ENCODE peak calls at places on chromosomes 6 and 20, in five cellular contexts. C is Peyer's patch, U is fibroblast of villous mesenchyme, T is neural progenitor cell, R is astrocyte of the spinal cord. F is an unnamed sample.
A peak's percentile ranks its signal among the peaks of the same experiment; 100 is the strongest.

GRCh38 chr6:53869964-53870363 is 75.2 kb downstream of the LRRC1 start:
- DNase-seq in R (peak; percentile 16), C (no peak), T (no peak), U (peak; percentile 20), F (no peak)

GRCh38 chr6:35893246-35893645 is 27.7 kb downstream of the SRPK1 start:
- DNase-seq in C (no peak), T (no peak), R (no peak), U (no peak), F (no peak)

GRCh38 chr6:107344981-107345380 is 114.4 kb downstream of the PDSS2 start:
- DNase-seq in U (no peak), T (no peak), C (no peak), R (no peak), F (no peak)

GRCh38 chr6:25263602-25264001 is 15.6 kb upstream of the CARMIL1 start:
- DNase-seq in T (no peak), R (peak; percentile 45), U (peak; percentile 55), C (no peak), F (peak; percentile 78)

GRCh38 chr20:46101957-46102356 is 12.2 kb upstream of the NCOA5 start:
- DNase-seq in C (no peak), U (no peak), R (no peak), T (no peak), F (no peak)

GRCh38 chr6:157928428-157928827 is 53.2 kb upstream of the SYNJ2 start:
- DNase-seq in U (no peak), R (no peak), T (no peak), C (no peak), F (no peak)

GRCh38 chr20:63702751-63703470 is 4.9 kb downstream of the ARFRP1 start:
- DNase-seq in T (no peak), C (no peak), U (no peak), R (no peak), F (no peak)

GRCh38 chr6:71168233-71168765 is 120.3 kb upstream of the OGFRL1 start:
- DNase-seq in C (no peak), R (no peak), U (no peak), T (no peak), F (no peak)

GRCh38 chr6:136657629-136658028 is 107.4 kb upstream of the MAP7 start:
- DNase-seq in C (no peak), U (peak; percentile 36), T (no peak), R (no peak), F (peak; percentile 48)

GRCh38 chr20:19726126-19726525 is 31.9 kb upstream of the RIN2 start:
- DNase-seq in T (no peak), C (no peak), U (no peak), R (peak; percentile 9), F (peak; percentile 66)

GRCh38 chr20:43529457-43530153 is 22.1 kb downstream of the L3MBTL1 start:
- DNase-seq in C (no peak), R (no peak), T (no peak), U (no peak), F (no peak)

GRCh38 chr20:4179545-4179944 is 164.2 kb upstream of the RNF24 start:
- DNase-seq in T (no peak), U (no peak), R (no peak), C (no peak), F (no peak)

GRCh38 chr20:13302647-13303425 is 81.8 kb downstream of the ISM1 start:
- DNase-seq in U (peak; percentile 8), C (no peak), T (peak; percentile 52), R (peak; percentile 5), F (peak; percentile 17)

GRCh38 chr6:72218125-72218524 is 331.8 kb downstream of the RIMS1 start:
- DNase-seq in T (peak; percentile 81), C (no peak), U (peak; percentile 6), R (peak; percentile 26), F (peak; percentile 11)

GRCh38 chr6:129314575-129314974 is 395.4 kb downstream of the ARHGAP18 start:
- DNase-seq in T (no peak), U (no peak), C (no peak), R (no peak), F (no peak)

GRCh38 chr6:37100740-37101139 is 69.2 kb upstream of the PIM1 start:
- DNase-seq in U (no peak), T (no peak), C (no peak), R (no peak), F (no peak)
- H3K4me3 ChIP-seq in U (no peak overlapping the region), T (no peak overlapping the region), C (no peak overlapping the region), R (no peak overlapping the region), F (no peak overlapping the region)

GRCh38 chr6:149459761-149460160 is 25.1 kb downstream of the ZC3H12D start:
- DNase-seq in U (no peak), C (no peak), T (no peak), R (no peak), F (peak; percentile 42)

GRCh38 chr6:149455028-149455732 is 29.6 kb downstream of the ZC3H12D start:
- DNase-seq in T (no peak), U (no peak), R (no peak), C (no peak), F (no peak)

GRCh38 chr6:149458196-149458595 is 26.6 kb downstream of the ZC3H12D start:
- DNase-seq in C (no peak), T (no peak), U (no peak), R (no peak), F (peak; percentile 27)

GRCh38 chr6:149456311-149457021 is 28.3 kb downstream of the ZC3H12D start:
- DNase-seq in U (no peak), T (no peak), R (no peak), C (no peak), F (no peak)

GRCh38 chr6:149457316-149457884 is 27.4 kb downstream of the ZC3H12D start:
- DNase-seq in R (no peak), T (no peak), U (peak; percentile 75), C (no peak), F (no peak)
- TF ChIP-seq CTCF in R (no peak), T (no peak), U (no peak), C (no peak), F (no peak)

DNA sequence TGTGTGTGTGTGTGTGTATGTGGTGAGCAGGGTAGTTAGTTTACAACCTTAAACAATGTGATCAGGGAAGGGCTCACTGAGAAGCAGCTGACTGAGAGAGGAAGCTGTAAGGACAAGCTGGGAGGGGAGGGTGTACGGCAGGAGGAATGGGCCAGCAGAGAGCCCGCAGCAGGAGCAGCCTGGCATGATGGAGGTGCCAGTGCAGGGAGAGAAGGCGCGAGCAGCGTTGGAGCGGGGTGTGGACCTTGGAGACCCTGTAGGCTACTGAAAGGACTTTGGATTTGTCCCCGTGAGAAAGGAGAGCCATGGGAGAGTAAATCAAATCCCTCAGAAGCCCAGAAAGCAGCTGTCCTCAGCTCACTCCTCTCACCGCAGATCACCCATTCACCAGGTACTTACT is 18.5 kb downstream of the FAM209B start:
- DNase-seq in C (no peak), T (no peak), R (no peak), U (no peak), F (no peak)
- H3K4me3 ChIP-seq in C (no peak overlapping the region), T (no peak overlapping the region), R (no peak overlapping the region), U (no peak overlapping the region), F (no peak overlapping the region)

GRCh38 chr6:139230421-139230840 is 61.4 kb downstream of the TXLNB start:
- DNase-seq in T (peak; percentile 63), R (peak; percentile 36), C (no peak), U (peak; percentile 24), F (peak; percentile 55)
- TF ChIP-seq CTCF in T (peak; percentile 44), R (peak; percentile 18), C (no peak), U (peak; percentile 11), F (peak; percentile 27)

GRCh38 chr6:28589952-28590340 is 64.3 kb downstream of the GPX5 start:
- DNase-seq in T (peak; percentile 39), C (no peak), R (no peak), U (no peak), F (no peak)
- H3K4me3 ChIP-seq in T (peak overlapping the region; percentile 88), C (no peak overlapping the region), R (peak overlapping the region; percentile 41), U (peak overlapping the region; percentile 39), F (peak overlapping the region; percentile 38)

DNA sequence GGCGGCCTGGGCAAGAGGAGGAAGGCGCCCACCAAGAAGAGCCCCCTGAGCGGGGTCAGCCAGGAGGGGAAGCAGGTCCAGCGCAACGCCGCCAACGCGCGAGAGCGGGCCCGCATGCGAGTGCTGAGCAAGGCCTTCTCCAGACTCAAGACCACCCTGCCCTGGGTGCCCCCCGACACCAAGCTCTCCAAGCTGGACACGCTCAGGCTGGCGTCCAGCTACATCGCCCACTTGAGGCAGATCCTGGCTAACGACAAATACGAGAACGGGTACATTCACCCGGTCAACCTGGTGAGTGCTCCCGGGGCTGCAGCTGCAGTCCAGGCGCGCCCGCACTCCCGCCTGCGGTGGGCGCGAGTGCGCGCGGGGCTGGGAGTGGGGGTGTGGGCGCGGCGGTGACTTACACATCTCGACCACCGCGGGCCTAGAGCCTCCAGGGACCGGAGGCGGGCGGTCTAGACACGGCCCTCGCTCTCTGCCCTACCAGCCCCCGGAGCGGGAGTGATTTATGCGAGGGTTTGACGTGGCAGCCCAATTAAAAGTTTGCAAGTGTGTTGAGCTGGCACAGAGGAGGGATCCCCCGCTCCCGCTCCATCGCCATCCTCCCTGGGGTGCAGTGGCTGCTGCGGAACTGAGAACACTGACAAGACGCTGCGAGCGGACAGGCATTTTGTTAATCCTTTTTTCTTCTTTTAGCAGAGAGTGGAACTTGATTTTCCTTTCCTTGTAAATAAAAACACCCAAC is 816 bp downstream of the TCF21 start:
- DNase-seq in T (peak; percentile 79), U (peak; percentile 59), R (peak; percentile 60), C (peak; percentile 56), F (no peak)
- TF ChIP-seq CTCF in T (peak; percentile 29), U (peak; percentile 18), R (peak; percentile 30), C (no peak), F (no peak)

GRCh38 chr20:24913076-24913628 is 35.9 kb upstream of the CST7 start:
- DNase-seq in R (no peak), U (no peak), T (no peak), C (no peak), F (no peak)
- H3K4me3 ChIP-seq in R (no peak overlapping the region), U (no peak overlapping the region), T (no peak overlapping the region), C (no peak overlapping the region), F (no peak overlapping the region)

GRCh38 chr6:84242265-84242664 is 14.8 kb upstream of the CEP162 start:
- DNase-seq in R (no peak), C (no peak), U (no peak), T (no peak), F (no peak)

DNA sequence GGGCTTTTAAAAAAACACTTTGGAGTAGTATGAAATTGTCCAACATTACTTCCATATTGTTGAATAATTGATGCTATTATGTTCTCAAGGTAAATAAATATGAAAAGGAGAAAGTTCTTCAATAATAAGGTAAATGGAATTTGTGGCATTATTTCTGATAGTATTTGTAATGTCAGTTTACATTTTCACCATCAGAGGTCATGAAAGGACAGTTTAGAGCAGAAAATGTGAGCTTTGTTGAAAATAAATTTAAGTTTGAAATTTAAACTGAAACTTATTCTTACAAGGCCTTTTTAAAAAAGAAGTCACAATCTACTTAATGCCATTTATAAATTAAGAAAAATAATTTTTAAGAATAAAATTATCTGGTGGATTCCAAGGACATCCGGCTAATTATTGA is 15.8 kb upstream of the CEP162 start:
- DNase-seq in T (no peak), U (no peak), C (no peak), R (no peak), F (peak; percentile 35)
- TF ChIP-seq CTCF in T (no peak), U (no peak), C (no peak), R (no peak), F (peak; percentile 35)